ENCODE peak calls at places on chromosomes 11 and 22, in four cellular contexts. N, U, I and Z are unnamed samples.

GRCh38 chr11:77361184-77361583 is 59.7 kb upstream of the GDPD4 start:
- DNase-seq in N (no peak), U (no peak), I (no peak), Z (no peak)

GRCh38 chr11:8222820-8223512 is 40.7 kb downstream of the LMO1 start:
- DNase-seq in N (no peak), U (no peak), I (no peak), Z (no peak)

GRCh38 chr22:21828268-21828638 is 39.2 kb downstream of the MAPK1 start:
- DNase-seq in N (no peak), U (no peak), I (no peak), Z (no peak)

GRCh38 chr11:26649884-26650283 is 72.0 kb downstream of the SLC5A12 start:
- DNase-seq in N (no peak), U (no peak), I (peak; percentile 72), Z (no peak)

GRCh38 chr11:61198948-61199523 is 4.3 kb upstream of the PGA3 start:
- DNase-seq in N (no peak), U (no peak), I (no peak), Z (no peak)

GRCh38 chr22:37207981-37208380 is 4.3 kb downstream of the SSTR3 start:
- DNase-seq in N (no peak), U (no peak), I (no peak), Z (peak; percentile 52)

GRCh38 chr11:116596346-116597260 is 176.2 kb downstream of the BUD13 start:
- DNase-seq in N (no peak), U (no peak), I (no peak), Z (peak; percentile 28)

GRCh38 chr11:76841923-76842452 is 18.7 kb upstream of the ACER3 start:
- DNase-seq in N (no peak), U (no peak), I (no peak), Z (no peak)

GRCh38 chr11:77753230-77753629 is 67.3 kb downstream of the RSF1 start:
- DNase-seq in N (no peak), U (no peak), I (no peak), Z (no peak)

GRCh38 chr11:59765068-59765770 is 10.0 kb downstream of the STX3 start:
- DNase-seq in N (no peak), U (no peak), I (no peak), Z (no peak)

GRCh38 chr11:41795004-41795403 is 335.6 kb upstream of the LRRC4C start:
- DNase-seq in N (no peak), U (no peak), I (no peak), Z (no peak)

GRCh38 chr11:102494216-102494615 is 36.3 kb downstream of the MMP7 start:
- DNase-seq in N (no peak), U (no peak), I (peak; percentile 48), Z (no peak)

GRCh38 chr11:44568706-44569473 is 3.4 kb downstream of the CD82 start:
- DNase-seq in N (peak; percentile 78), U (peak; percentile 92), I (peak; percentile 70), Z (no peak)

GRCh38 chr22:45917146-45917545 is 59.8 kb downstream of the WNT7B start:
- DNase-seq in N (no peak), U (no peak), I (no peak), Z (no peak)

GRCh38 chr22:46064236-46064965 is 85.9 kb upstream of the PPARA start:
- DNase-seq in N (no peak), U (no peak), I (peak; percentile 35), Z (peak; percentile 79)

GRCh38 chr11:104015649-104016415 is 20.6 kb upstream of the DDI1 start:
- DNase-seq in N (no peak), U (no peak), I (no peak), Z (no peak)

GRCh38 chr11:1401656-1402221 is 12.0 kb downstream of the BRSK2 start:
- DNase-seq in N (peak; percentile 25), U (peak; percentile 53), I (peak; percentile 76), Z (no peak)

GRCh38 chr11:67390947-67391303 is 861 bp upstream of the RAD9A start:
- DNase-seq in N (no peak), U (no peak), I (no peak), Z (no peak)

GRCh38 chr11:67369801-67370284 is 3.6 kb downstream of the CLCF1 start:
- DNase-seq in N (no peak), U (no peak), I (no peak), Z (no peak)

GRCh38 chr11:77244277-77245014 is 57.0 kb downstream of the GDPD4 start:
- DNase-seq in N (no peak), U (no peak), I (no peak), Z (no peak)

GRCh38 chr11:100730266-100730665 is 43.2 kb downstream of the ARHGAP42 start:
- DNase-seq in N (no peak), U (no peak), I (no peak), Z (no peak)

GRCh38 chr22:32971252-32971651 is 86.9 kb downstream of the SYN3 start:
- DNase-seq in N (no peak), U (no peak), I (no peak), Z (no peak)

GRCh38 chr22:29343313-29343805 is 27.9 kb upstream of the RASL10A start:
- DNase-seq in N (no peak), U (no peak), I (no peak), Z (no peak)

GRCh38 chr11:3823303-3823702 is 14.9 kb downstream of the PGAP2 start:
- DNase-seq in N (no peak), U (no peak), I (no peak), Z (no peak)

GRCh38 chr22:42932857-42933782 is 76.0 kb upstream of the ARFGAP3 start:
- DNase-seq in N (no peak), U (no peak), I (no peak), Z (peak; percentile 74)

GRCh38 chr11:124788521-124788920 is 11.7 kb downstream of the MSANTD2 start:
- DNase-seq in N (no peak), U (no peak), I (no peak), Z (no peak)

GRCh38 chr22:22110548-22111266 is 128.1 kb upstream of the TOP3B start:
- DNase-seq in N (no peak), U (peak; percentile 36), I (peak; percentile 65), Z (no peak)

GRCh38 chr11:326842-327580 is 6.4 kb upstream of the IFITM3 start:
- DNase-seq in N (peak; percentile 40), U (peak; percentile 51), I (no peak), Z (no peak)

GRCh38 chr11:2092956-2093412 is 46.2 kb downstream of the IGF2 start:
- DNase-seq in N (peak; percentile 30), U (no peak), I (peak; percentile 94), Z (peak; percentile 88)

GRCh38 chr11:61541568-61541967 is 33.0 kb downstream of the LRRC10B start:
- DNase-seq in N (no peak), U (no peak), I (no peak), Z (no peak)

GRCh38 chr11:34358666-34359547 is 1.1 kb upstream of the ABTB2 start:
- DNase-seq in N (peak; percentile 61), U (peak; percentile 77), I (peak; percentile 76), Z (peak; percentile 87)

GRCh38 chr22:45226681-45227186 is 14.0 kb downstream of the KIAA0930 start:
- DNase-seq in N (no peak), U (no peak), I (peak; percentile 46), Z (peak; percentile 79)

GRCh38 chr22:37880668-37881440 is 25.2 kb upstream of the MICALL1 start:
- DNase-seq in N (no peak), U (no peak), I (no peak), Z (no peak)

GRCh38 chr11:129417458-129417857 is 41.8 kb downstream of the BARX2 start:
- DNase-seq in N (no peak), U (no peak), I (no peak), Z (no peak)

GRCh38 chr11:74870485-74870884 is 78.4 kb downstream of the XRRA1 start:
- DNase-seq in N (no peak), U (no peak), I (no peak), Z (no peak)